ENCODE peak calls at places on chromosomes 13 and 19, in nine cellular contexts. R is fibroblast of lung, J is PC-3, Q is IMR-90, S is DND-41, C is GM23248, M is MM.1S, Z is K562, I is A549. B is an unnamed sample.
A peak's percentile ranks its signal among the peaks of the same experiment; 100 is the strongest.

GRCh38 chr19:10988380-10988779 is 27.6 kb downstream of the SMARCA4 start:
- DNase-seq in R (no peak), J (no peak), Q (no peak), S (no peak), C (no peak), M (no peak), Z (no peak), I (no peak), B (no peak)

GRCh38 chr13:74715718-74716117 is 581.5 kb upstream of the KLF12 start:
- DNase-seq in R (no peak), J (peak; percentile 54), Q (no peak), S (no peak), C (peak; percentile 43), M (no peak), Z (no peak), I (no peak), B (no peak)

GRCh38 chr19:48874309-48875135 is 2.3 kb downstream of the PPP1R15A start:
- DNase-seq in R (peak; percentile 76), J (peak; percentile 73), Q (peak; percentile 80), S (no peak), C (peak; percentile 82), M (peak; percentile 36), Z (peak; percentile 38), I (peak; percentile 52), B (peak; percentile 1)

GRCh38 chr13:106349080-106349841 is 186.2 kb downstream of the EFNB2 start:
- DNase-seq in R (peak; percentile 71), J (peak; percentile 83), Q (peak; percentile 34), S (no peak), C (no peak), M (no peak), Z (no peak), I (no peak), B (peak; percentile 71)

GRCh38 chr13:113978741-113979481 is 5.0 kb upstream of the C13orf46 start:
- DNase-seq in R (no peak), J (no peak), Q (no peak), S (no peak), C (no peak), M (no peak), Z (no peak), I (no peak), B (no peak)

GRCh38 chr13:51919531-51919930 is 57.8 kb downstream of the CCDC70 start:
- DNase-seq in R (no peak), J (peak; percentile 13), Q (no peak), S (no peak), C (no peak), M (no peak), Z (no peak), I (no peak), B (no peak)

GRCh38 chr13:43085545-43085944 is 62.2 kb downstream of the DNAJC15 start:
- DNase-seq in R (peak; percentile 26), J (peak; percentile 67), Q (peak; percentile 61), S (no peak), C (peak; percentile 54), M (no peak), Z (peak; percentile 3), I (peak; percentile 8), B (no peak)

GRCh38 chr13:51632643-51633357 is 48.5 kb downstream of the WDFY2 start:
- DNase-seq in R (no peak), J (no peak), Q (no peak), S (no peak), C (peak; percentile 36), M (no peak), Z (no peak), I (no peak), B (peak; percentile 86)

GRCh38 chr13:44819245-44819644 is 170.0 kb downstream of the NUFIP1 start:
- DNase-seq in R (peak; percentile 93), J (peak; percentile 84), Q (peak; percentile 95), S (no peak), C (peak; percentile 73), M (no peak), Z (no peak), I (peak; percentile 58), B (no peak)

GRCh38 chr13:104408733-104409132 is 1342.5 kb upstream of the SLC10A2 start:
- DNase-seq in R (peak; percentile 64), J (peak; percentile 45), Q (peak; percentile 6), S (no peak), C (no peak), M (no peak), Z (no peak), I (no peak), B (no peak)

GRCh38 chr19:44779150-44779549 is 1.5 kb downstream of the CBLC start:
- DNase-seq in R (no peak), J (no peak), Q (no peak), S (no peak), C (no peak), M (no peak), Z (no peak), I (no peak), B (no peak)
- H3K27ac ChIP-seq in R (no peak overlapping the region), J (no peak overlapping the region), Q (no peak overlapping the region), S (no peak overlapping the region), C (no peak overlapping the region), M (no peak overlapping the region), Z (no peak overlapping the region), I (no peak overlapping the region), B (no peak overlapping the region)

GRCh38 chr19:14375055-14375581 is 6.1 kb upstream of the ADGRE5 start:
- DNase-seq in R (no peak), J (no peak), Q (no peak), S (peak; percentile 66), C (no peak), M (no peak), Z (peak; percentile 9), I (no peak), B (no peak)

GRCh38 chr19:14378890-14379289 is 2.4 kb upstream of the ADGRE5 start:
- DNase-seq in R (no peak), J (no peak), Q (no peak), S (no peak), C (no peak), M (no peak), Z (no peak), I (no peak), B (no peak)

GRCh38 chr19:14370169-14370998 is 10.9 kb upstream of the ADGRE5 start:
- DNase-seq in R (no peak), J (no peak), Q (no peak), S (no peak), C (peak; percentile 32), M (no peak), Z (peak; percentile 15), I (no peak), B (no peak)

GRCh38 chr19:14371321-14371821 is 9.9 kb upstream of the ADGRE5 start:
- DNase-seq in R (no peak), J (no peak), Q (no peak), S (no peak), C (no peak), M (no peak), Z (no peak), I (no peak), B (no peak)

DNA sequence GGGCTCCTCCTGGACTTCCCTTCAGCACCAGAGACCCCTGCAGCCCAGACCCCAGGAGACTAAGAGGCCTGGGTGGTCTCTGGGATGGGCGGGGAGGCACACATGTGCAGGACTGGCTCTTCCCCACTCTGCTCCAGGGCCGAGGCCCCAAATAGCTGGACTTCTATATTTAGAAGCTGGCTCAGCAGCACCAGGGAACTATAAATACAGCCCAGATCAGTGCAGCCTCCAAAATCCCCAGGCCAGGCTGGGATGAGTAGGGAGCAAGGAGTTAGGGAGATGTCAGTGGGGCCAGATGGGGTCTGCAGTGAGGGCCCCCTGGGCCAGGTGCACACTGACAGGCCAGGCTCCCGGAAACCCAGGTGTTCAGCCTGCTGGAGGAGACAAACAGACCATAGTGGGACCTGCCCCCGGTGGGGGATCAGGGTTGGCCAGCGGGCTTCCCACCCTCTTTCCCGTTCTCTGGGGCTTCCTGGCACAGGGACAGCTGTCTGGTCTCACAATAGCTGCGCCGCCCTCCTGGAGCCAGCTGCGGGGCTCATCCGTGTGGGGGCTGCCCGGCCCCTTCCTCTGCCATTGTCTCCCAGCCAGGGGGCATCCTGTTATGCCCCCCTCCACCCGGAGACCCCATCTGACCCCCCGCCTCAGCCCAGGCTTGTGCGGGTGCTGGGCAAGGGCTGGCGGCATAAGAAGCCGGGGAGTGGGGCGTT is 5.5 kb upstream of the ADGRE5 start:
- DNase-seq in R (no peak), J (no peak), Q (peak; percentile 22), S (no peak), C (peak; percentile 33), M (no peak), Z (no peak), I (no peak), B (no peak)
- H3K4me3 ChIP-seq in R (no peak overlapping the region), J (no peak overlapping the region), Q (no peak overlapping the region), S (no peak overlapping the region), C (no peak overlapping the region), M (no peak overlapping the region), Z (no peak overlapping the region), I (no peak overlapping the region), B (no peak overlapping the region)

GRCh38 chr13:26046639-26047038 is 5.2 kb downstream of the SHISA2 start:
- DNase-seq in R (no peak), J (no peak), Q (no peak), S (no peak), C (no peak), M (no peak), Z (no peak), I (no peak), B (no peak)

GRCh38 chr13:26045123-26045522 is 6.7 kb downstream of the SHISA2 start:
- DNase-seq in R (no peak), J (no peak), Q (no peak), S (no peak), C (no peak), M (no peak), Z (no peak), I (no peak), B (no peak)

GRCh38 chr13:26050568-26051230 is 1.1 kb downstream of the SHISA2 start:
- DNase-seq in R (peak; percentile 48), J (no peak), Q (no peak), S (no peak), C (peak; percentile 31), M (no peak), Z (no peak), I (no peak), B (peak; percentile 77)

GRCh38 chr13:26048745-26049144 is 3.1 kb downstream of the SHISA2 start:
- DNase-seq in R (no peak), J (no peak), Q (no peak), S (no peak), C (no peak), M (no peak), Z (no peak), I (no peak), B (no peak)

GRCh38 chr13:26047040-26047439 is 4.8 kb downstream of the SHISA2 start:
- DNase-seq in R (no peak), J (no peak), Q (no peak), S (no peak), C (no peak), M (no peak), Z (no peak), I (no peak), B (no peak)
- H3K4me2 ChIP-seq in R (no peak overlapping the region), J (no peak overlapping the region), Q (no peak overlapping the region), S (peak overlapping the region; percentile 90), C (no peak overlapping the region), M (no peak overlapping the region), Z (no peak overlapping the region), I (no peak overlapping the region), B (peak overlapping the region; percentile 97)

GRCh38 chr19:6340493-6341201 is 7.2 kb upstream of the ACER1 start:
- DNase-seq in R (no peak), J (no peak), Q (no peak), S (no peak), C (no peak), M (no peak), Z (peak; percentile 40), I (no peak), B (peak; percentile 30)
- H3K27ac ChIP-seq in R (no peak overlapping the region), J (no peak overlapping the region), Q (no peak overlapping the region), S (no peak overlapping the region), C (no peak overlapping the region), M (no peak overlapping the region), Z (no peak overlapping the region), I (no peak overlapping the region), B (no peak overlapping the region)

B was measured in neural progenitor cell.